ENCODE peak calls at places on chromosomes 13 and 19, in six cellular contexts. E, K, N, S, F and T are unnamed samples. For H3K27me3, the result is how much of the 10 kb centered on the place peaks cover.

GRCh38 chr13:28059214-28059613 is 41.2 kb downstream of the FLT3 start:
- DNase-seq in N (peak), S (no peak), K (no peak), E (no peak), F (peak), T (no peak)

GRCh38 chr19:14337510-14337909 is 43.7 kb upstream of the ADGRE5 start:
- DNase-seq in K (no peak), N (peak), F (no peak), E (no peak), S (no peak), T (no peak)

GRCh38 chr19:32367948-32368536 is 22.6 kb downstream of the ZNF507 start:
- DNase-seq in S (no peak), N (no peak), E (no peak), K (no peak), F (no peak), T (no peak)

GRCh38 chr19:3849092-3849491 is 19.7 kb downstream of the ZFR2 start:
- DNase-seq in S (no peak), N (no peak), K (no peak), E (no peak), F (no peak), T (no peak)

GRCh38 chr13:80083097-80083429 is 257.9 kb downstream of the SPRY2 start:
- DNase-seq in E (no peak), N (peak), K (no peak), F (no peak), S (no peak), T (no peak)

GRCh38 chr19:13689050-13689449 is 75.3 kb upstream of the MRI1 start:
- DNase-seq in N (peak), F (peak), S (no peak), K (no peak), E (no peak), T (no peak)

GRCh38 chr13:99303863-99304521 is 3.2 kb downstream of the GPR183 start:
- DNase-seq in N (no peak), S (no peak), F (no peak), K (no peak), E (no peak), T (peak)

GRCh38 chr13:93956416-93956815 is 523.1 kb downstream of the DCT start:
- DNase-seq in N (no peak), E (no peak), K (no peak), S (no peak), F (no peak), T (no peak)

GRCh38 chr13:77300176-77301141 is 26.4 kb downstream of the MYCBP2 start:
- DNase-seq in F (peak), E (no peak), S (no peak), N (peak), K (no peak), T (no peak)

GRCh38 chr13:111363591-111363990 is 43.1 kb downstream of the TEX29 start:
- DNase-seq in F (no peak), E (no peak), S (peak), K (no peak), N (no peak), T (no peak)

GRCh38 chr13:114005206-114005720 is 31.4 kb upstream of the C13orf46 start:
- DNase-seq in K (peak), S (no peak), N (no peak), F (no peak), E (no peak), T (no peak)

GRCh38 chr19:4061178-4061682 is 5.5 kb downstream of the ZBTB7A start:
- DNase-seq in S (peak), F (no peak), K (peak), N (peak), E (peak), T (no peak)

GRCh38 chr13:27266937-27267336 is 3.7 kb upstream of the RASL11A start:
- DNase-seq in S (no peak), K (no peak), N (peak), E (no peak), F (no peak), T (no peak)

GRCh38 chr19:19224852-19225494 is 13.2 kb downstream of the NCAN start:
- DNase-seq in E (peak), S (peak), N (peak), K (no peak), F (peak), T (no peak)

GRCh38 chr13:36006347-36006746 is 124.8 kb downstream of the DCLK1 start:
- DNase-seq in F (no peak), E (no peak), N (no peak), K (no peak), S (peak), T (no peak)

GRCh38 chr13:107441279-107441678 is 774.1 kb downstream of the LIG4 start:
- DNase-seq in F (peak), N (peak), K (no peak), S (no peak), E (no peak), T (no peak)

GRCh38 chr19:34109596-34109995 is 62.7 kb upstream of the LSM14A start:
- DNase-seq in F (no peak), E (no peak), S (no peak), K (no peak), N (no peak), T (no peak)

GRCh38 chr19:49792829-49793560 is 20.1 kb downstream of the FUZ start:
- DNase-seq in K (no peak), E (peak), N (no peak), S (no peak), F (no peak), T (no peak)

GRCh38 chr13:60755380-60756163 is 358.6 kb downstream of the TDRD3 start:
- DNase-seq in K (no peak), F (no peak), E (no peak), S (no peak), N (no peak), T (no peak)

GRCh38 chr19:8335343-8336071 is 7.6 kb downstream of the KANK3 start:
- DNase-seq in S (no peak), E (no peak), K (no peak), N (no peak), F (no peak), T (no peak)

GRCh38 chr19:57436392-57436791 is 1.3 kb downstream of the ZNF749 start:
- DNase-seq in S (no peak), E (no peak), F (no peak), K (no peak), N (no peak), T (no peak)

GRCh38 chr13:111006508-111007031 is 91.7 kb upstream of the ANKRD10 start:
- DNase-seq in F (peak), K (peak), N (peak), S (peak), E (peak), T (peak)

GRCh38 chr19:31892060-31892459 is 453.4 kb upstream of the ZNF507 start:
- DNase-seq in F (no peak), K (no peak), E (no peak), N (no peak), S (no peak), T (no peak)

GRCh38 chr19:4375164-4375619 is 25.2 kb downstream of the SH3GL1 start:
- DNase-seq in K (peak), E (no peak), S (peak), N (no peak), F (no peak), T (no peak)

GRCh38 chr19:44051654-44052402 is at the start of gene ZNF223:
- DNase-seq in N (peak), F (peak), E (peak), K (peak), S (peak), T (peak)

GRCh38 chr13:111156421-111156820 is 41.3 kb downstream of the ARHGEF7 start:
- DNase-seq in N (no peak), E (no peak), S (no peak), F (no peak), K (no peak), T (no peak)

GRCh38 chr13:26482451-26483197 is 74.9 kb upstream of the WASF3 start:
- DNase-seq in S (peak), E (no peak), N (peak), F (peak), K (peak), T (peak)

GRCh38 chr19:1298235-1298634 is 12.6 kb downstream of the EFNA2 start:
- DNase-seq in N (no peak), E (no peak), K (no peak), S (no peak), F (no peak), T (no peak)

GRCh38 chr13:42272115-42272756 is at the start of gene AKAP11:
- DNase-seq in K (peak), S (peak), E (no peak), F (peak), N (peak), T (no peak)

GRCh38 chr19:21921691-21922180 is 85.8 kb upstream of the ZNF43 start:
- DNase-seq in E (no peak), S (no peak), N (no peak), F (no peak), K (no peak), T (no peak)

GRCh38 chr19:29928831-29929230 is 13.2 kb upstream of the URI1 start:
- DNase-seq in E (no peak), F (no peak), S (no peak), K (no peak), N (no peak), T (no peak)

GRCh38 chr13:97018029-97018819 is 23.9 kb upstream of the OXGR1 start:
- DNase-seq in N (peak), E (no peak), S (peak), F (peak), K (no peak), T (peak)

DNA sequence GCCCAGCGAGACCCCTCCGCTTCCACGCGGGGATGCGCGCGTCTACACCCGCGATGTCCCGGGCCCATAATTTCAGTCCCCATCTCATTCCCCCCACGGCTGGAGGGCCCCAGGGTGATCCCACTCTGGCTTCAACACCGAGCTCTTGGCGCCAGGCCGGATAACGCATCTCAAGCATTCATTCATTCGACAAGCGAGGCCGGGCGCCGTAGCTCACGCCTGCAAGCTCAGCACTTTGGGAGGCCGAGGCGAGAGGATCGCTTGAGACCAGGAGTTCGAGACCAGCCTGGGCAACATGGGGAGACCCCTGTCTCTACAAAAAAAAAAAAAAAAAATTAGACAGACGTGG is 5.9 kb downstream of the ANGPTL6 start:
- DNase-seq in F (no peak), K (no peak), N (no peak), E (peak), S (no peak), T (no peak)
- H3K4me3 ChIP-seq in F (peak), K (peak), N (peak), E (peak), S (peak), T (peak)

GRCh38 chr13:24027494-24027893 is 130.2 kb upstream of the C1QTNF9B start:
- DNase-seq in S (peak), K (no peak), N (no peak), E (no peak), F (no peak), T (no peak)
- TF ChIP-seq CTCF in S (no peak), K (no peak), N (no peak), E (no peak), F (no peak), T (no peak)

DNA sequence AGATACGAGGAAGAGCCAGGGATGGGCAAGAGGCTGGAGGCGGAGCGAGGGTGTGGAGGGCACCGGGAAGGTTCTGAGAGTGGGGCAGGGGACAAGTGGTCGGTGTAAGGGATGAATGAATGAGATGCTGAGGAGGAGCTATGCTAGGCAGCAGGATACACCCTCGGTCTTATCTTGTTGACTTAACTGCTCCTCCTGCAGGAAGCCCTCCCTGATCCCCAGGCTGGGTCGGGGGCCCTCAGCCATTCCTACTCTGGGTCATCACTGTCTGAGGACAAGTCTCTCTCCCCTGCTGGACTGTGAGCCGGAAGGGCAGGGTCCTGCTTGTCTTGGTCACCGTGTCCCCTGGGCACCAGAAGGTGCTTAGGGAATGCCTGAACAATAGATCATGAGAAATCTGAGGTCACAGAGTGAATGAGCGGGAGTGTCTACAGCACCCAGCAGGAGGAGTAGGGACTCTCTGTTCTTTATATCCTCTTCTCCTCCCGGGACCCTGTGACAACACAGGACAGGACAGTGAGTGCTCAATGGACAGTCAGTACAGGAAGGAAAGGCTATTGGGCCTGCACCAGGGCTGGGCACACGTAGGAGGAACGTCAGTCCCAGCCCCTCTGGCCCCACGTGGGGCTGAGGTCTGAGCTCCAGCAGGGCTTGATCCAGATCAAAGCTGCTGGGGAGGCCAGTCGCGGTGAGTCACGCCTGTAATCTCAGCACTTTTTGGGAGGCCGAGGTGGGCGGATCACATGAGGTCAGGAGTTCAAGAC is 6.5 kb downstream of the NKPD1 start:
- DNase-seq in N (peak), F (peak), S (no peak), E (no peak), K (no peak), T (no peak)
- H3K27me3 ChIP-seq in N (under half), F (under half), S (under half), E (under half), K (half or more), T (under half)

GRCh38 chr13:56706485-56706884 is 434.2 kb upstream of the PRR20A start:
- DNase-seq in S (no peak), N (no peak), K (no peak), F (no peak), E (no peak), T (no peak)
- H3K4me3 ChIP-seq in S (no peak), N (no peak), K (no peak), F (no peak), E (no peak), T (no peak)

DNA sequence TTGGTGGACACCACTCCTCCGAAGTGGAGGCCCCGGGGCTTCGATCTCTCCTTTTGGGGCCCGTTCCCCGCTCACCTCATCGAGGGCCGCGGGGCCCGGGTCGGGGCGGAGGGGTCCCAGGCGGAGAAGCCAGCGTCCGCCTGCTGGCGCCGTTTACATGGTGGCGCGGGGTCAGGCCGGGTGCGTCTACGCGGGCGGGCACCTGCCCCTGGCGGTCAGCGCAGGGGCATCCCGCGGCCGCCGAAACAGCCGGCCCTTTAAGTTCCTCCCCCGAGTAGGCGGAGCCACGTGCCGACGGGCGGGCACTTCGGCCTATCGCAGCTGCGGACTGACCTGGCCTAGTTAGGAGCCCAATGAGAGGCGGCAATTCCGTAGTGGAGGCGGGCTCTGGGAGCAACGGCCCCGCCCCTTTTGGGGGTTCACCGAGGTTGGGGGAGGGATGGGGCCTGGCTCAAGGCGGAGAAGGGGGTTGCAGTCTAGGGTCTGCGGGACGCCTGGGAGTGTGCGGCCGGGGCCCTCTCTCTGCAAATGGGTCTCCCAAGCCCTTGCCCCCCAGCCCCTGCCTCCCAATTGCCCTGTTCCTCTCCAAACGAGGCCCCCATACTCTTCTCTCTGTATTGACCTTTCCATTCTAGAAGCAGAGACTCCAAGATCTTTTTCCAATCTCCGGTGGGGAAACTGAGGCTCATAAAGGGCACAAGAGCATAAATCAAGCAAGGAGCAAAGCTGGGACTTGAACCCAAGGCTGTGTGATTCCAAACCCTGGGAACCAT is at the start of gene ABHD8:
- DNase-seq in N (peak), F (peak), E (peak), S (peak), K (peak), T (peak)
- TF ChIP-seq CTCF in N (peak), F (peak), E (peak), S (peak), K (peak), T (peak)

DNA sequence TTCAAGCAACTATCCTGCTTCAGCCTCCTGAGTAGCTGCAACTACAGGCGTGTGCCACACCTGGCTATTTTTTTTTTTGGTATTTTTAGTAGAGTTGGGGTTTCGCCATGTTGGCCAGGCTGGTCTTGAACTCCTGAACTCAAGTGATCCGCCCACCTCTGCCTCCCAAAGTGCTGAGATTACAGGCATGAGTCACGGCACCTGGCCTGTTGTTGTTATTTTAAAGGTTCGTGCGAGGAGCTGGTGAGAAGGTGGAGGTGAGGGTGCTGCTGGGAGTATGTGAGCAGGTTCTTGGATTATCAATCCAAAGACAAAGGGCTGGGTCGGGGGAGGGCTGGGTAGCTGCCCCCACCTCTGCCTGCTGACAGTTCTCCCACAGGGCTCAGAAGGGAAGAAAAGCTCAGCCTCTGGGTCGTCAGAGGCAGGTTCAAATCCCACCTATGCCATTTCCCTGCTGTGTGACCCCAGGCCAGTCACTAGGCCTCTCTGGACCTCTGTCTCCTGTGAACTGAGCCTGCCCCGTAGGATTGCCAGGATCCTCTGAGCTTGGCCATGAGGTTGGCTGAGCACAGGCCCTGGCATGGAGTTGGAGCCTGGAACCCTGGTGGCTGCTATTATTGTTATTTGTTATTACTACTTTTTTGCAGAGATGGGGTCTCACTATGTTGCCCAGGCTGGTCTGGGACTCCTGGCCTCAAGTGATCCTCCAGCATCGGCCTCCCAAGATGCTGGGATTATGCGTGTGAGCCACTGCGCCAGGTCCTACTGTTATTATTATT is 1.5 kb downstream of the CKM start:
- DNase-seq in F (no peak), K (no peak), N (no peak), E (no peak), S (no peak), T (no peak)
- H3K27me3 ChIP-seq in F (under half), K (under half), N (under half), E (under half), S (under half), T (under half)

GRCh38 chr19:41088151-41088550 is at the start of gene CYP2A13:
- DNase-seq in E (no peak), N (no peak), S (no peak), K (no peak), F (no peak), T (no peak)

GRCh38 chr19:41085748-41086415 is 2.4 kb upstream of the CYP2A13 start:
- DNase-seq in F (no peak), K (no peak), S (no peak), N (no peak), E (no peak), T (no peak)

GRCh38 chr19:41095703-41096102 is 7.5 kb downstream of the CYP2A13 start:
- DNase-seq in N (no peak), S (no peak), K (no peak), E (no peak), F (no peak), T (no peak)

DNA sequence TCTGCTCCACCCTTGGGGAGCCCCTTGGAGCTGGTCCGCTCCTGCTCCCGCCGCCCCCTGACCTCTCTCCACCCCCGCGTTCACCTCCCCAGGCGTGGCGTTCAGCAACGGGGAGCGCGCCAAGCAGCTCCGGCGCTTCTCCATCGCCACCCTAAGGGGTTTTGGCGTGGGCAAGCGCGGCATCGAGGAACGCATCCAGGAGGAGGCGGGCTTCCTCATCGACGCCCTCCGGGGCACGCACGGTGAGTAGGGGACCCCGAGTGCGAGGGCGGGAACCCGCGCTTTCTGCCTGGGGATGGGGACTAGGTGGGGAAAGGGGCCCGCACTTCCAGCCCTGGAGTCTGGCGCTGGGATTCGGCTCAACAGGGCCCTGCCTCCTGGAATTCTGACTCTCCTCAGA is 1.7 kb downstream of the CYP2A13 start:
- DNase-seq in F (no peak), E (no peak), S (no peak), N (no peak), K (no peak), T (no peak)
- H3K4me3 ChIP-seq in F (no peak), E (no peak), S (no peak), N (no peak), K (no peak), T (no peak)

DNA sequence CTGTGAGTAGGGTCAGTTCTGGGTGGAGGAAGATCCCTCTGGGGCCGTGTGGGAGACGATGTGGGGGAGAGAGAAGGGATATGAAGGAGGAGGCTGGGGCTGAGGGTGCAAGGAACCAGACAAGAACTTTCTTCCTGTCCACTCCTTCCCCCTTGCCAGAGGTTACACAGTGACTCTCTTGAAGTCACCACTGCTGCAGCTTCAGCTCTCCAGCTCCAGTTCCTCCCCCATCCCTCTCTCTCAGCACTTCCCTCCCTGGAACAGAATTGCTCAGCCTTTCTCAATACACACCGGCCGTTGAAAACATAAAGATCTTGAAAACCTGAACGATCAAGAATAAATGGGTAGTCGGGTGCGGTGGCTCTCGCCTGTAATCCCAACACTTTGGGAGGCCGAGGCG is 5.1 kb downstream of the ZSWIM9 start:
- DNase-seq in E (no peak), K (no peak), S (no peak), N (no peak), F (no peak), T (no peak)
- TF ChIP-seq CTCF in E (no peak), K (no peak), S (no peak), N (no peak), F (no peak), T (no peak)